ENCODE peak calls at places on chromosomes 3 and 15, in eight cellular contexts. C is Caco-2, H is NCI-H1436, I is HFF-Myc, J is HFFc6, N is MV-4-11, E is right lobe of liver, B is ureter. U is an unnamed sample.

GRCh38 chr3:143536817-143537535 is 311.3 kb downstream of the SLC9A9 start:
- DNase-seq in I (peak), J (no peak), N (no peak), H (no peak), E (no peak), B (peak), C (no peak), U (no peak)

GRCh38 chr15:34119291-34119690 is 17.4 kb downstream of the PGBD4 start:
- DNase-seq in N (no peak), E (no peak), H (no peak), C (no peak), I (peak), B (no peak), J (peak), U (no peak)

GRCh38 chr3:194488007-194488742 is 1.4 kb upstream of the ATP13A3 start:
- DNase-seq in J (no peak), H (no peak), C (peak), B (no peak), I (no peak), N (peak), E (peak), U (no peak)

GRCh38 chr15:36953346-36953745 is 147.0 kb downstream of the MEIS2 start:
- DNase-seq in N (no peak), H (no peak), I (no peak), B (no peak), J (no peak), E (no peak), C (no peak), U (no peak)

GRCh38 chr15:68354268-68354667 is 76.7 kb downstream of the FEM1B start:
- DNase-seq in N (no peak), B (no peak), J (no peak), H (no peak), I (no peak), E (no peak), C (no peak), U (no peak)

GRCh38 chr3:171615281-171615680 is 155.1 kb upstream of the TNIK start:
- DNase-seq in E (no peak), J (no peak), H (no peak), B (no peak), I (no peak), C (no peak), N (no peak), U (no peak)

GRCh38 chr15:90419202-90419601 is 31.2 kb downstream of the IQGAP1 start:
- DNase-seq in J (no peak), C (no peak), E (no peak), I (no peak), B (no peak), N (no peak), H (no peak), U (peak)

GRCh38 chr15:66955871-66956585 is 109.4 kb upstream of the SMAD3 start:
- DNase-seq in E (no peak), C (no peak), J (peak), I (no peak), B (no peak), H (no peak), N (no peak), U (no peak)

U was measured in A673.